ENCODE peak calls at places on chromosomes 11 and 22, in eight cellular contexts. R is epithelial cell of esophagus; K is tibial artery; F is NCI-H1417; S is cardiac septum; N is stimulated activated CD8-positive, alpha-beta memory T cell treated with anti-CD3 and anti-CD28 coated beads, Interleukin-15, amount 100 ng/mL, for 1 hour; T is tibial nerve; I is nephron progenitor cell. O is an unnamed sample.

GRCh38 chr11:109342261-109342660 is 79.7 kb upstream of the C11orf87 start:
- DNase-seq in R (peak; percentile 63), K (no peak), F (no peak), S (no peak), N (no peak), T (no peak), I (no peak), O (no peak)

GRCh38 chr11:112734207-112734606 is 227.0 kb upstream of the NCAM1 start:
- DNase-seq in R (peak; percentile 51), K (no peak), F (no peak), S (no peak), N (no peak), T (no peak), I (peak; percentile 80), O (peak; percentile 2)

GRCh38 chr11:62708423-62709261 is 1.2 kb downstream of the GNG3 start:
- DNase-seq in R (peak; percentile 48), K (peak; percentile 72), F (no peak), S (no peak), N (no peak), T (no peak), I (no peak), O (no peak)

GRCh38 chr11:8063319-8063718 is 17.7 kb upstream of the TUB start:
- DNase-seq in R (no peak), K (no peak), F (no peak), S (no peak), N (no peak), T (peak; percentile 61), I (no peak), O (no peak)

GRCh38 chr11:43968719-43969118 is 26.3 kb downstream of the C11orf96 start:
- DNase-seq in R (no peak), K (no peak), F (no peak), S (no peak), N (no peak), T (no peak), I (no peak), O (no peak)

GRCh38 chr11:116427903-116428637 is 344.7 kb downstream of the BUD13 start:
- DNase-seq in R (no peak), K (no peak), F (peak; percentile 57), S (no peak), N (no peak), T (peak; percentile 18), I (no peak), O (no peak)

GRCh38 chr22:19811811-19812771 is 42.6 kb downstream of the GNB1L start:
- DNase-seq in R (peak; percentile 23), K (peak; percentile 66), F (no peak), S (peak; percentile 64), N (no peak), T (no peak), I (no peak), O (no peak)

GRCh38 chr11:9203715-9204311 is 61.3 kb downstream of the DENND5A start:
- DNase-seq in R (no peak), K (no peak), F (no peak), S (no peak), N (no peak), T (no peak), I (no peak), O (no peak)

GRCh38 chr11:65817312-65817814 is 16.4 kb upstream of the SNX32 start:
- DNase-seq in R (no peak), K (no peak), F (peak; percentile 69), S (no peak), N (no peak), T (no peak), I (no peak), O (no peak)

GRCh38 chr11:76665921-76666351 is 4.6 kb downstream of the LRRC32 start:
- DNase-seq in R (no peak), K (no peak), F (no peak), S (no peak), N (no peak), T (no peak), I (no peak), O (no peak)

GRCh38 chr11:77789731-77790476 is 30.6 kb downstream of the RSF1 start:
- DNase-seq in R (no peak), K (no peak), F (no peak), S (no peak), N (no peak), T (no peak), I (no peak), O (no peak)

GRCh38 chr11:64331569-64332371 is 8.2 kb upstream of the CCDC88B start:
- DNase-seq in R (peak; percentile 93), K (no peak), F (peak; percentile 12), S (peak; percentile 90), N (peak; percentile 30), T (peak; percentile 42), I (no peak), O (peak; percentile 89)

GRCh38 chr11:115119136-115119535 is 385.1 kb downstream of the CADM1 start:
- DNase-seq in R (no peak), K (no peak), F (no peak), S (no peak), N (no peak), T (no peak), I (no peak), O (no peak)

GRCh38 chr11:70644343-70645060 is 246.2 kb downstream of the CTTN start:
- DNase-seq in R (no peak), K (no peak), F (no peak), S (no peak), N (no peak), T (no peak), I (no peak), O (no peak)

GRCh38 chr22:37804886-37805857 is 2.6 kb upstream of the GCAT start:
- DNase-seq in R (peak; percentile 87), K (peak; percentile 94), F (peak; percentile 73), S (peak; percentile 95), N (no peak), T (peak; percentile 90), I (peak; percentile 92), O (peak; percentile 80)

GRCh38 chr11:24239016-24239720 is 257.7 kb upstream of the LUZP2 start:
- DNase-seq in R (peak; percentile 18), K (no peak), F (no peak), S (no peak), N (no peak), T (no peak), I (no peak), O (peak; percentile 81)

GRCh38 chr11:96736591-96736990 is 346.8 kb downstream of the JRKL start:
- DNase-seq in R (no peak), K (no peak), F (no peak), S (no peak), N (no peak), T (no peak), I (no peak), O (no peak)

GRCh38 chr22:17954860-17955587 is 69.3 kb downstream of the MICAL3 start:
- DNase-seq in R (no peak), K (peak; percentile 37), F (no peak), S (no peak), N (no peak), T (no peak), I (no peak), O (no peak)

GRCh38 chr22:27879923-27880322 is 39.1 kb downstream of the PITPNB start:
- DNase-seq in R (peak; percentile 41), K (no peak), F (peak; percentile 6), S (no peak), N (no peak), T (no peak), I (peak; percentile 29), O (peak; percentile 54)

GRCh38 chr11:112977620-112978212 is 16.5 kb downstream of the NCAM1 start:
- DNase-seq in R (peak; percentile 48), K (no peak), F (peak; percentile 23), S (no peak), N (no peak), T (no peak), I (no peak), O (peak; percentile 56)

GRCh38 chr22:23289851-23290724 is 109.8 kb downstream of the BCR start:
- DNase-seq in R (peak; percentile 58), K (peak; percentile 76), F (peak; percentile 44), S (no peak), N (peak; percentile 24), T (peak; percentile 79), I (peak; percentile 80), O (peak; percentile 49)

GRCh38 chr11:66068923-66069714 is 953 bp upstream of the PACS1 start:
- DNase-seq in R (peak; percentile 50), K (peak; percentile 86), F (peak; percentile 57), S (peak; percentile 85), N (no peak), T (peak; percentile 28), I (no peak), O (peak; percentile 55)

GRCh38 chr11:105429421-105429965 is 180.4 kb upstream of the GRIA4 start:
- DNase-seq in R (no peak), K (no peak), F (no peak), S (no peak), N (no peak), T (no peak), I (peak; percentile 16), O (no peak)

GRCh38 chr11:57458410-57459111 is 1.8 kb upstream of the RTN4RL2 start:
- DNase-seq in R (no peak), K (no peak), F (peak; percentile 61), S (no peak), N (no peak), T (peak; percentile 50), I (peak; percentile 80), O (no peak)

GRCh38 chr22:17717708-17718107 is 56.6 kb downstream of the BID start:
- DNase-seq in R (peak; percentile 39), K (no peak), F (no peak), S (no peak), N (no peak), T (no peak), I (no peak), O (no peak)

GRCh38 chr22:49554741-49555140 is 272.9 kb downstream of the BRD1 start:
- DNase-seq in R (no peak), K (peak; percentile 37), F (no peak), S (peak; percentile 63), N (no peak), T (no peak), I (no peak), O (no peak)

GRCh38 chr11:58656348-58656747 is 33.9 kb downstream of the CNTF start:
- DNase-seq in R (peak; percentile 44), K (no peak), F (no peak), S (no peak), N (no peak), T (no peak), I (no peak), O (no peak)

GRCh38 chr22:34281738-34282137 is 361.5 kb upstream of the LARGE1 start:
- DNase-seq in R (no peak), K (no peak), F (no peak), S (no peak), N (no peak), T (no peak), I (no peak), O (no peak)

GRCh38 chr11:8610532-8611116 is 16.6 kb upstream of the STK33 start:
- DNase-seq in R (no peak), K (no peak), F (peak; percentile 92), S (no peak), N (no peak), T (no peak), I (peak; percentile 39), O (no peak)